ENCODE peak calls at places on chromosomes 4 and X, in five cellular contexts. One of them, this sample, is unnamed.

GRCh38 chr4:48247142-48247877 is 22.3 kb downstream of the TEC start:
- DNase-seq in fibroblast of pulmonary artery: peak; percentile 62
- DNase-seq in testis: no peak
- DNase-seq in fibroblast of mammary gland: peak; percentile 68
- DNase-seq in GM12864: peak; percentile 69
- DNase-seq in this sample: peak; percentile 62

GRCh38 chr4:140071806-140072205 is 82.2 kb downstream of the MAML3 start:
- DNase-seq in fibroblast of mammary gland: peak; percentile 88
- DNase-seq in GM12864: peak; percentile 30
- DNase-seq in testis: no peak
- DNase-seq in fibroblast of pulmonary artery: peak; percentile 94
- DNase-seq in this sample: peak; percentile 53

GRCh38 chrX:42176790-42177189 is 253.4 kb upstream of the CASK start:
- DNase-seq in GM12864: no peak
- DNase-seq in fibroblast of mammary gland: no peak
- DNase-seq in fibroblast of pulmonary artery: no peak
- DNase-seq in testis: no peak
- DNase-seq in this sample: no peak

GRCh38 chr4:7516773-7517144 is 82.0 kb upstream of the PSAPL1 start:
- DNase-seq in fibroblast of mammary gland: no peak
- DNase-seq in testis: no peak
- DNase-seq in GM12864: no peak
- DNase-seq in fibroblast of pulmonary artery: no peak
- DNase-seq in this sample: no peak

GRCh38 chr4:68498413-68499007 is 51.2 kb downstream of the TMPRSS11E start:
- DNase-seq in fibroblast of mammary gland: peak; percentile 66
- DNase-seq in GM12864: peak; percentile 58
- DNase-seq in testis: peak; percentile 72
- DNase-seq in fibroblast of pulmonary artery: peak; percentile 76
- DNase-seq in this sample: peak; percentile 90

GRCh38 chr4:65604515-65604914 is 65.8 kb downstream of the EPHA5 start:
- DNase-seq in fibroblast of pulmonary artery: no peak
- DNase-seq in GM12864: no peak
- DNase-seq in testis: no peak
- DNase-seq in fibroblast of mammary gland: no peak
- DNase-seq in this sample: no peak

GRCh38 chrX:85992811-85993229 is 54.5 kb downstream of the CHM start:
- DNase-seq in GM12864: no peak
- DNase-seq in fibroblast of mammary gland: peak; percentile 47
- DNase-seq in fibroblast of pulmonary artery: peak; percentile 37
- DNase-seq in testis: no peak
- DNase-seq in this sample: no peak

GRCh38 chr4:146342600-146343192 is 128.4 kb downstream of the REELD1 start:
- DNase-seq in GM12864: no peak
- DNase-seq in fibroblast of mammary gland: peak; percentile 59
- DNase-seq in testis: peak; percentile 30
- DNase-seq in fibroblast of pulmonary artery: peak; percentile 72
- DNase-seq in this sample: peak; percentile 65

GRCh38 chr4:103201254-103201653 is 3.1 kb upstream of the CENPE start:
- DNase-seq in testis: no peak
- DNase-seq in fibroblast of mammary gland: no peak
- DNase-seq in GM12864: no peak
- DNase-seq in fibroblast of pulmonary artery: no peak
- DNase-seq in this sample: no peak

GRCh38 chrX:107849747-107850478 is 24.2 kb downstream of the MID2 start:
- DNase-seq in GM12864: no peak
- DNase-seq in fibroblast of pulmonary artery: no peak
- DNase-seq in fibroblast of mammary gland: peak; percentile 19
- DNase-seq in testis: no peak
- DNase-seq in this sample: no peak

GRCh38 chr4:123430031-123430430 is 33.4 kb downstream of the SPRY1 start:
- DNase-seq in GM12864: no peak
- DNase-seq in testis: no peak
- DNase-seq in fibroblast of mammary gland: no peak
- DNase-seq in fibroblast of pulmonary artery: no peak
- DNase-seq in this sample: no peak

GRCh38 chr4:2962614-2963184 is 507 bp downstream of the NOP14 start:
- DNase-seq in GM12864: no peak
- DNase-seq in testis: peak; percentile 70
- DNase-seq in fibroblast of mammary gland: peak; percentile 54
- DNase-seq in fibroblast of pulmonary artery: peak; percentile 60
- DNase-seq in this sample: peak; percentile 76

GRCh38 chr4:37601527-37601926 is 84.6 kb downstream of the RELL1 start:
- DNase-seq in GM12864: no peak
- DNase-seq in testis: peak; percentile 21
- DNase-seq in fibroblast of mammary gland: peak; percentile 70
- DNase-seq in fibroblast of pulmonary artery: peak; percentile 98
- DNase-seq in this sample: no peak

GRCh38 chrX:108090474-108091265 is 672 bp downstream of the PSMD10 start:
- DNase-seq in fibroblast of pulmonary artery: peak; percentile 45
- DNase-seq in GM12864: no peak
- DNase-seq in testis: peak; percentile 13
- DNase-seq in fibroblast of mammary gland: peak; percentile 51
- DNase-seq in this sample: peak; percentile 16

GRCh38 chr4:96713271-96713670 is 873.4 kb downstream of the PDHA2 start:
- DNase-seq in testis: no peak
- DNase-seq in fibroblast of pulmonary artery: peak; percentile 41
- DNase-seq in GM12864: no peak
- DNase-seq in fibroblast of mammary gland: no peak
- DNase-seq in this sample: no peak

GRCh38 chr4:53592686-53593641 is 1.7 kb upstream of the LNX1 start:
- DNase-seq in GM12864: no peak
- DNase-seq in testis: no peak
- DNase-seq in fibroblast of mammary gland: peak; percentile 41
- DNase-seq in fibroblast of pulmonary artery: peak; percentile 42
- DNase-seq in this sample: no peak

GRCh38 chr4:155604718-155605601 is 61.7 kb upstream of the GUCY1A1 start:
- DNase-seq in GM12864: no peak
- DNase-seq in testis: no peak
- DNase-seq in fibroblast of mammary gland: peak; percentile 95
- DNase-seq in fibroblast of pulmonary artery: peak; percentile 93
- DNase-seq in this sample: no peak

GRCh38 chr4:7632341-7632740 is 197.6 kb upstream of the PSAPL1 start:
- DNase-seq in fibroblast of pulmonary artery: no peak
- DNase-seq in testis: no peak
- DNase-seq in GM12864: no peak
- DNase-seq in fibroblast of mammary gland: no peak
- DNase-seq in this sample: no peak

GRCh38 chr4:76238701-76239100 is 12.8 kb upstream of the FAM47E start:
- DNase-seq in fibroblast of mammary gland: no peak
- DNase-seq in testis: no peak
- DNase-seq in fibroblast of pulmonary artery: no peak
- DNase-seq in GM12864: no peak
- DNase-seq in this sample: no peak

GRCh38 chr4:148062301-148062950 is 330.5 kb downstream of the ARHGAP10 start:
- DNase-seq in GM12864: no peak
- DNase-seq in testis: no peak
- DNase-seq in fibroblast of pulmonary artery: no peak
- DNase-seq in fibroblast of mammary gland: no peak
- DNase-seq in this sample: no peak

GRCh38 chrX:53440631-53441517 is 6.7 kb upstream of the HSD17B10 start:
- DNase-seq in fibroblast of pulmonary artery: peak; percentile 68
- DNase-seq in testis: peak; percentile 21
- DNase-seq in GM12864: no peak
- DNase-seq in fibroblast of mammary gland: peak; percentile 71
- DNase-seq in this sample: no peak

GRCh38 chr4:3651267-3651846 is 114.8 kb upstream of the ADRA2C start:
- DNase-seq in fibroblast of pulmonary artery: no peak
- DNase-seq in GM12864: no peak
- DNase-seq in fibroblast of mammary gland: no peak
- DNase-seq in testis: no peak
- DNase-seq in this sample: no peak

GRCh38 chr4:11165052-11165451 is 263.6 kb downstream of the HS3ST1 start:
- DNase-seq in GM12864: no peak
- DNase-seq in fibroblast of mammary gland: peak; percentile 30
- DNase-seq in testis: no peak
- DNase-seq in fibroblast of pulmonary artery: no peak
- DNase-seq in this sample: no peak

GRCh38 chrX:131827935-131828334 is 195.2 kb upstream of the STK26 start:
- DNase-seq in fibroblast of mammary gland: no peak
- DNase-seq in testis: no peak
- DNase-seq in GM12864: no peak
- DNase-seq in fibroblast of pulmonary artery: peak; percentile 7
- DNase-seq in this sample: peak; percentile 58

GRCh38 chrX:131826572-131826971 is 196.5 kb upstream of the STK26 start:
- DNase-seq in testis: no peak
- DNase-seq in fibroblast of pulmonary artery: no peak
- DNase-seq in fibroblast of mammary gland: no peak
- DNase-seq in GM12864: no peak
- DNase-seq in this sample: no peak

GRCh38 chrX:131816551-131817136 is 206.5 kb upstream of the STK26 start:
- DNase-seq in fibroblast of mammary gland: peak; percentile 75
- DNase-seq in fibroblast of pulmonary artery: no peak
- DNase-seq in testis: no peak
- DNase-seq in GM12864: no peak
- DNase-seq in this sample: peak; percentile 35

GRCh38 chrX:131818297-131818936 is 204.7 kb upstream of the STK26 start:
- DNase-seq in fibroblast of pulmonary artery: no peak
- DNase-seq in fibroblast of mammary gland: no peak
- DNase-seq in testis: no peak
- DNase-seq in GM12864: no peak
- DNase-seq in this sample: no peak

GRCh38 chrX:131821945-131822622 is 201.0 kb upstream of the STK26 start:
- DNase-seq in fibroblast of mammary gland: peak; percentile 80
- DNase-seq in fibroblast of pulmonary artery: no peak
- DNase-seq in testis: no peak
- DNase-seq in GM12864: no peak
- DNase-seq in this sample: peak; percentile 24
- TF ChIP-seq CTCF in fibroblast of mammary gland: peak; percentile 29
- TF ChIP-seq CTCF in fibroblast of pulmonary artery: no peak
- TF ChIP-seq CTCF in testis: no peak
- TF ChIP-seq CTCF in GM12864: no peak
- TF ChIP-seq CTCF in this sample: no peak

GRCh38 chr4:80065601-80066000 is 7.4 kb downstream of the ANTXR2 start:
- DNase-seq in fibroblast of pulmonary artery: no peak
- DNase-seq in fibroblast of mammary gland: no peak
- DNase-seq in testis: no peak
- DNase-seq in GM12864: no peak
- DNase-seq in this sample: no peak
- H3K4me3 ChIP-seq in fibroblast of pulmonary artery: no peak overlapping the region
- H3K4me3 ChIP-seq in fibroblast of mammary gland: no peak overlapping the region
- H3K4me3 ChIP-seq in testis: no peak overlapping the region
- H3K4me3 ChIP-seq in GM12864: no peak overlapping the region
- H3K4me3 ChIP-seq in this sample: no peak overlapping the region

DNA sequence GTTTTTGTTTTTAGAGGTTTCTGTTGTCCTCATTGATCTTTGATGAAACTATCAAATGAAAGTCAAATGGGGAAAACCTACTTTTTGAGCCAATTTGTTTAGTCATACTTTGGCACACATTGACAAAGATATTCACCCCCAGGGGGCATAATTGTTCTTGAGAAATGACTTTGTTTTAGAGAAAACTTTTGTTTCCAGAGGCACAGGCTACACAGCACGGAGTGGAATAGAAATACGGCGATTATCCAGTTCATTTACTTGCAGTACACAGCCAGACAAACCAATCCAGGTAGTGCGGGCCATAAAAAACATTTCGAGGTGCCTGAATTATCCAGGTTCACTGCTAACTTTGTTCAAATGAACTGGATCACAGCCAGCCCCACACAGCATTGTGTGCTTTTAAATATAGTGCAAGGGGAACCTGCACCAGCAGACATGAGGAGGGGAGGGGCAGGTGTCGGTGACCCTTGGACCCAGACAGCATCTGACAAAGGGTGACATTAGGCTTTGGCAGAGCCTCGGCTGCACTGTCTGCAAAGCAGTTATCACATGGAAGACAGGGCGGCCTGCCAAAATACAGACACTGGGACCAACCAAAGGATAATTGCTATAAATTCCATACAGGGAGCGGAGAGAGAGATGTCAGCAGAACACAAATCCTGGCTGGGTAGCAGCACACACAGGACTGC is 179.6 kb upstream of the NOCT start:
- DNase-seq in fibroblast of pulmonary artery: peak; percentile 41
- DNase-seq in fibroblast of mammary gland: peak; percentile 50
- DNase-seq in GM12864: no peak
- DNase-seq in testis: no peak
- DNase-seq in this sample: peak; percentile 13
- TF ChIP-seq CTCF in fibroblast of pulmonary artery: no peak
- TF ChIP-seq CTCF in fibroblast of mammary gland: peak; percentile 6
- TF ChIP-seq CTCF in GM12864: no peak
- TF ChIP-seq CTCF in testis: no peak
- TF ChIP-seq CTCF in this sample: no peak

GRCh38 chrX:101190736-101191135 is 28.9 kb upstream of the DRP2 start:
- DNase-seq in testis: no peak
- DNase-seq in fibroblast of pulmonary artery: no peak
- DNase-seq in fibroblast of mammary gland: no peak
- DNase-seq in GM12864: no peak
- DNase-seq in this sample: no peak

GRCh38 chrX:101195442-101196173 is 24.0 kb upstream of the DRP2 start:
- DNase-seq in GM12864: no peak
- DNase-seq in testis: no peak
- DNase-seq in fibroblast of mammary gland: no peak
- DNase-seq in fibroblast of pulmonary artery: peak; percentile 25
- DNase-seq in this sample: no peak

DNA sequence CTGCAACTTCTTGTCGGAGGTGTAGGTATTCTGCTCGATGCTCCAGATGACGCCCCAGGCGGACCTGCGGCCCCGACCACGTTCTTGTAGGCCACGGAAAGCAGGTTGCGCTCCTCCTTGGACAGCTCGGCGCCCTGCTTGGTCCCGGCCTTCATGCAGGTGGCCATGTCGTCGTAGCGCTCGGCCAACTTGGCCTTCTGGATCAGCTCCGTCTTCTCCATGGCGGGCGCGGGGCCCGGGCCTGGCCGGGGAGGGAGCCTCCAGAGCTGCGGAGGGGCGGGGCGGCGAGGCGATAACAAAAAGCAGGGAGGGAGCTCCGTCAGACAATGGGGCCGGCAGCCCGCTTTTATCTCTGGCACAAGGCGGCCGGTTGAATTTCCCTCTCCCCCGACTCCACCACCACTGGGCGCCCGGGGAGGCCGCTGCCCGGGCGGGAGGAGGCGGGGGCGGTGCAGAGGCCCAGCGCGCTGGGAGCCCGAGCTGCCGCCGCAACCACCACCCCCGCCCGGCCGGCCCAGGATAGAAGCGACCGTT is 28.3 kb upstream of the DRP2 start:
- DNase-seq in GM12864: no peak
- DNase-seq in fibroblast of mammary gland: peak; percentile 3
- DNase-seq in testis: peak; percentile 52
- DNase-seq in fibroblast of pulmonary artery: peak; percentile 42
- DNase-seq in this sample: no peak
- H3K4me3 ChIP-seq in GM12864: no peak overlapping the region
- H3K4me3 ChIP-seq in fibroblast of mammary gland: peak overlapping the region; percentile 12
- H3K4me3 ChIP-seq in testis: no peak overlapping the region
- H3K4me3 ChIP-seq in fibroblast of pulmonary artery: peak overlapping the region; percentile 7
- H3K4me3 ChIP-seq in this sample: no peak overlapping the region